ENCODE peak calls at places on chromosomes 13 and 19, in seven cellular contexts. U is esophagus squamous epithelium, X is lower lobe of right lung, Q is cardiac fibroblast, A is fibroblast of lung, M is HepG2, F is ascending aorta. R is an unnamed sample.

GRCh38 chr19:10305139-10305806 is 4.3 kb downstream of the ZGLP1 start:
- DNase-seq in U (no peak), X (peak), Q (no peak), A (peak), M (no peak), F (no peak), R (no peak)

GRCh38 chr13:94073006-94073744 is 406.3 kb downstream of the DCT start:
- DNase-seq in U (no peak), X (no peak), Q (peak), A (peak), M (no peak), F (no peak), R (peak)

GRCh38 chr19:3604987-3605343 is 1.7 kb downstream of the TBXA2R start:
- DNase-seq in U (no peak), X (no peak), Q (no peak), A (no peak), M (no peak), F (no peak), R (no peak)

GRCh38 chr13:82011355-82011754 is 1670.4 kb upstream of the SPRY2 start:
- DNase-seq in U (no peak), X (no peak), Q (no peak), A (no peak), M (no peak), F (no peak), R (no peak)

GRCh38 chr19:4768934-4769777 is 22.4 kb upstream of the FEM1A start:
- DNase-seq in U (no peak), X (peak), Q (peak), A (peak), M (peak), F (no peak), R (peak)

GRCh38 chr19:34430738-34431625 is 2.8 kb downstream of the UBA2 start:
- DNase-seq in U (no peak), X (no peak), Q (peak), A (peak), M (peak), F (no peak), R (no peak)

GRCh38 chr19:9381367-9381785 is 18.6 kb downstream of the ZNF177 start:
- DNase-seq in U (no peak), X (no peak), Q (peak), A (no peak), M (no peak), F (no peak), R (no peak)

GRCh38 chr19:13873776-13874515 is 3.0 kb upstream of the NANOS3 start:
- DNase-seq in U (no peak), X (no peak), Q (no peak), A (no peak), M (no peak), F (no peak), R (no peak)

GRCh38 chr19:30046522-30046921 is 104.5 kb downstream of the URI1 start:
- DNase-seq in U (no peak), X (no peak), Q (peak), A (peak), M (no peak), F (no peak), R (no peak)

GRCh38 chr13:107216046-107216715 is 648.2 kb upstream of the ARGLU1 start:
- DNase-seq in U (no peak), X (no peak), Q (no peak), A (no peak), M (no peak), F (no peak), R (no peak)

GRCh38 chr13:109494955-109495354 is 291.4 kb downstream of the IRS2 start:
- DNase-seq in U (no peak), X (no peak), Q (peak), A (peak), M (no peak), F (no peak), R (peak)

GRCh38 chr13:99320693-99321481 is 13.7 kb upstream of the GPR183 start:
- DNase-seq in U (no peak), X (no peak), Q (peak), A (peak), M (no peak), F (no peak), R (peak)

GRCh38 chr13:88736026-88736425 is 1064.9 kb downstream of the SLITRK5 start:
- DNase-seq in U (no peak), X (no peak), Q (no peak), A (no peak), M (no peak), F (no peak), R (no peak)

GRCh38 chr13:22736084-22736767 is 444.6 kb upstream of the SGCG start:
- DNase-seq in U (no peak), X (no peak), Q (no peak), A (no peak), M (no peak), F (no peak), R (no peak)

GRCh38 chr13:72390909-72391308 is 336.5 kb downstream of the MZT1 start:
- DNase-seq in U (no peak), X (no peak), Q (peak), A (peak), M (peak), F (no peak), R (no peak)

GRCh38 chr13:112664501-112665203 is 25.2 kb upstream of the ATP11A start:
- DNase-seq in U (no peak), X (peak), Q (peak), A (no peak), M (no peak), F (no peak), R (no peak)

GRCh38 chr19:3593156-3593555 is 7.9 kb downstream of the GIPC3 start:
- DNase-seq in U (no peak), X (no peak), Q (no peak), A (no peak), M (no peak), F (no peak), R (no peak)

GRCh38 chr19:38433268-38433733 is at the start of gene RYR1:
- DNase-seq in U (no peak), X (peak), Q (no peak), A (peak), M (no peak), F (no peak), R (no peak)

GRCh38 chr13:104597554-104598240 is 1531.5 kb upstream of the SLC10A2 start:
- DNase-seq in U (no peak), X (no peak), Q (no peak), A (peak), M (no peak), F (no peak), R (no peak)

GRCh38 chr13:66225071-66225470 is 1005.1 kb downstream of the PCDH9 start:
- DNase-seq in U (no peak), X (no peak), Q (no peak), A (no peak), M (no peak), F (no peak), R (no peak)

GRCh38 chr13:41458187-41458938 is 1.0 kb downstream of the RGCC start:
- DNase-seq in U (peak), X (peak), Q (no peak), A (peak), M (no peak), F (no peak), R (no peak)

GRCh38 chr19:11767633-11768133 is 883 bp downstream of the ZNF441 start:
- DNase-seq in U (no peak), X (peak), Q (peak), A (peak), M (peak), F (peak), R (no peak)

GRCh38 chr19:14475251-14476073 is at the start of gene PTGER1:
- DNase-seq in U (no peak), X (no peak), Q (peak), A (peak), M (no peak), F (no peak), R (no peak)

GRCh38 chr13:51221674-51222509 is at the start of gene FAM124A:
- DNase-seq in U (no peak), X (peak), Q (no peak), A (peak), M (no peak), F (no peak), R (no peak)

GRCh38 chr13:36880961-36881360 is 39.1 kb downstream of the SMAD9 start:
- DNase-seq in U (no peak), X (no peak), Q (peak), A (peak), M (no peak), F (no peak), R (peak)

GRCh38 chr13:42762917-42763316 is 18.5 kb upstream of the FAM216B start:
- DNase-seq in U (no peak), X (no peak), Q (peak), A (peak), M (no peak), F (no peak), R (peak)

GRCh38 chr13:51643114-51643881 is 59.0 kb downstream of the WDFY2 start:
- DNase-seq in U (no peak), X (no peak), Q (peak), A (peak), M (peak), F (no peak), R (peak)

GRCh38 chr13:75635621-75636338 is at the start of gene LMO7:
- DNase-seq in U (no peak), X (peak), Q (peak), A (peak), M (peak), F (no peak), R (no peak)

GRCh38 chr13:113971471-113972231 is 2.2 kb downstream of the C13orf46 start:
- DNase-seq in U (no peak), X (peak), Q (no peak), A (no peak), M (no peak), F (no peak), R (no peak)

GRCh38 chr13:99003851-99004471 is 26.1 kb upstream of the DOCK9 start:
- DNase-seq in U (no peak), X (no peak), Q (no peak), A (no peak), M (no peak), F (no peak), R (no peak)

GRCh38 chr13:98290261-98290660 is 113.2 kb upstream of the RNF113B start:
- DNase-seq in U (no peak), X (no peak), Q (no peak), A (no peak), M (no peak), F (no peak), R (no peak)

GRCh38 chr19:13762635-13763235 is 1.6 kb upstream of the MRI1 start:
- DNase-seq in U (no peak), X (no peak), Q (no peak), A (no peak), M (no peak), F (no peak), R (no peak)

GRCh38 chr19:23116802-23117571 is at the start of gene ZNF730:
- DNase-seq in U (no peak), X (peak), Q (peak), A (peak), M (no peak), F (no peak), R (peak)

GRCh38 chr19:21604351-21604926 is 99.0 kb downstream of the ZNF429 start:
- DNase-seq in U (no peak), X (no peak), Q (peak), A (peak), M (no peak), F (no peak), R (no peak)

GRCh38 chr19:35901055-35901644 is 810 bp upstream of the NFKBID start:
- DNase-seq in U (no peak), X (no peak), Q (peak), A (peak), M (no peak), F (no peak), R (peak)

GRCh38 chr19:39997595-39998216 is 846 bp downstream of the ZNF546 start:
- DNase-seq in U (no peak), X (no peak), Q (no peak), A (peak), M (peak), F (no peak), R (no peak)

GRCh38 chr13:109271991-109272454 is 514.4 kb downstream of the IRS2 start:
- DNase-seq in U (no peak), X (no peak), Q (peak), A (peak), M (no peak), F (no peak), R (no peak)

GRCh38 chr19:38647966-38648788 is 728 bp downstream of the ACTN4 start:
- DNase-seq in U (no peak), X (no peak), Q (no peak), A (no peak), M (no peak), F (no peak), R (no peak)

GRCh38 chr13:97240789-97241734 is 18.9 kb downstream of the MBNL2 start:
- DNase-seq in U (no peak), X (no peak), Q (no peak), A (no peak), M (no peak), F (no peak), R (no peak)

DNA sequence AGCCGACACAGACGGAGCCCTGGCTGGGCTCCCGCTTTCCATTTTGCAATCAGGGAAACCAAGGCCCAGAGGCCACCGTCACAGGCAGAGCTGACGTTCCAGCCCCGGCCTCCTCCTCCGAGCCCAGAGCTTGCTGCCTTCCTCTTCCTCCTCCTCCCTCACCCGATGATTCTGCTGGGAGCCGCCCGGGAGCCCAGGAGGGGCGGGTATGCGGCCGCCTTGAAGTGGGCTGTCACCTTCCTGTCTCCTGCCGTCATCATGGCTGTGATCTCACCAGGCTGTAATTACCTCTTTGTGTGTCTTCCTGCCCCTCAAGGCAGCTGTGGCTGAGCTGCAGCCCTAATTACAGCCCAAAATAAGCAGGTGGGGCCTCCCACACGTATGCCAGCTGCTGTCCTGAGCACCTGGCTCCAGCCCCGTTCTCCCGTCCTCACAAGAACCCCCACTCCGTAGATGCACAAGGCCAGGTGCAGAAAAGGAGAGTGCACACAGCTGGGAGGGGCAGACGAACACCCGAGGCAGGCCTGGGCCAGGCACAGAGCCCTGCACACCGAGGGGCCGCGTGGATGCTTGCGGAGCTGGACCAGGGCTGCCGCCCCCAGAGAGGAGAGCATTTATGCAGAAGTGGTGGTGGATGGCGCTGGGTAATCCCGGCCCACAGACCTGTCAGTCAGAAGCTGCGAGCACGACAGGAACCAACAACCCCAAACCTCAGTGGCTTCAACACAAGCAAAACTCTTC is 4.0 kb downstream of the TPGS1 start:
- DNase-seq in U (no peak), X (no peak), Q (peak), A (peak), M (no peak), F (no peak), R (no peak)
- H3K4me3 ChIP-seq in U (peak), X (peak), Q (no peak), A (no peak), M (no peak), F (no peak), R (no peak)

DNA sequence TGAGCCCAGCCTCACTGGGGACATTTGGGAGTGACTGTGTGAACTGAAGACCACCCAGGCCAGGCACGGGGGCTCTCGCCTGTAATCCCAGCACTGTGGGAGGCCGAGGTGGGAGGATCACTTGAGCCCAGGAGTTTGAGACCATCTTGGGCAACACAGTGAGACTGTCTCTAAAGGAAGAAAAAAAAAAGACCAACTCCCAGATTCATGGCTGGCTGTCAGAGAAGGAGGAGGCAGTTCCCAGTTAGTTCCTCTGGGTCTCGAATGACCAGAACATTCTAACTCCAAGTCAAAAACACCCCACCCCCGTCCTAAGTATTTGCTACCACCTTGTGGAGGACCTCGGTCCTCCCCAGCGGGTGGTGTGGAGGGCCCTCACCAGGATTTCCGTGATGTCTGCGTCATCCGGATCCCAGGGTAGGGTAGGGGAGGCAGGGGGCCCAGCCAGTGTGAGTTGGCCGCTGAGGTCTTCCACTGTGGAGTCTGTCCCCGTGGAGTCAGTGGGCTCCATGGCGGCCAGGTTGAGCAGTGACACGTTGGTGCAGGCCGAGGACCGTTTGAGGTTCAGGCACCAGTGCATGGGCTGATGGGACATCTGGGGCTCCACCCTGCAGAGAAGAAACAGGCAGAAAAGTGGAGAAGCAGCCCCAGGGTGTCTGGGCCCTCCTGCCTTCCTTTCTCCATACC is 1.3 kb downstream of the TSKS start:
- DNase-seq in U (no peak), X (no peak), Q (peak), A (peak), M (peak), F (no peak), R (no peak)
- TF ChIP-seq CTCF in U (no peak), X (peak), Q (peak), A (no peak), M (peak), F (peak), R (peak)

GRCh38 chr19:17796013-17796837 is 1.3 kb downstream of the B3GNT3 start:
- DNase-seq in U (no peak), X (no peak), Q (no peak), A (no peak), M (peak), F (no peak), R (no peak)

GRCh38 chr19:17796838-17797168 is 1.9 kb downstream of the B3GNT3 start:
- DNase-seq in U (no peak), X (no peak), Q (no peak), A (no peak), M (no peak), F (no peak), R (no peak)

GRCh38 chr19:17795495-17795856 is 538 bp downstream of the B3GNT3 start:
- DNase-seq in U (no peak), X (no peak), Q (no peak), A (no peak), M (no peak), F (no peak), R (no peak)

GRCh38 chr19:17794731-17795494 is at the start of gene B3GNT3:
- DNase-seq in U (no peak), X (peak), Q (peak), A (no peak), M (peak), F (no peak), R (no peak)

DNA sequence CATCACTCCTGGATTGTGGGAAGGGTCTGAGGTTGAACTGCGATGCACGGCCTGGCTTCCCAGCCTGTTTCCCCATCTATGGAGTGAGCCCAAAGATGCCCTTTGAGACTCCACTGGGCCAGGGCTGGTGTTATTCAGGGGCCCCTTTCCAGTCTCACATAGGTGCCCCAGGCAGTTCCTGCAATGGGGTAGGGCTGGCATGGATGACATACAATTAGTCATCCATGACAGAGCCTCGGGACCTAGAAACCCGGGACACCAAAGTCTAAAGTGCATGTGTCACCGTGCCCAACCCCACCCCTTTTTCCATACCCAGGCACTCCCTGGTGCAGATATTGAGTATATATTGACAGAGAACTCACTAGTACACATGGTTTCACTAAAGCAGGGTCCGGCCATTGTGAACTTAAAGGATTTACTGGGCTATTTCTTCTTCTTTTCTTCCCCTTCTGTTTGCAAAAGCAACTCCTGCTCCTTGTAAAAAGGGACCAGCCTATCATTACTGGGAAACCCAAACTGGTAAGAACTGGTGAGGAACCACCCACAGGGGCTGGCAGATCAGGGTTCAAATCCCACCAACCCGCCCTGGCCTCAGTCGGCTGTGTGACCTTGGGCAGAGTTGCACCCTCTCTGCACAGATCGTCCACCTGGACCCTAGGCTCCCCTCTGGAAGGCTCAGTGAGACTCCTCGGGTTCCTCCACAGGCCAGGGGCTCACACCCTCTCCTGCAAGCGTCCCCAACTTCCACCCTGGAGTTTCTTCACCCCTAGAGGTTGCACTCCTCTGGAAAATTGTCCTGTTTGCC is 2.7 kb downstream of the B3GNT3 start:
- DNase-seq in U (no peak), X (no peak), Q (peak), A (no peak), M (peak), F (no peak), R (no peak)
- H3K4me3 ChIP-seq in U (no peak), X (no peak), Q (no peak), A (no peak), M (no peak), F (no peak), R (no peak)

GRCh38 chr19:33245948-33246728 is 20.5 kb upstream of the SLC7A10 start:
- DNase-seq in U (no peak), X (peak), Q (no peak), A (no peak), M (no peak), F (no peak), R (no peak)
- TF ChIP-seq CTCF in U (no peak), X (peak), Q (peak), A (peak), M (peak), F (no peak), R (peak)

GRCh38 chr19:7505682-7506384 is 10.1 kb upstream of the ZNF358 start:
- DNase-seq in U (no peak), X (no peak), Q (no peak), A (no peak), M (no peak), F (no peak), R (no peak)

GRCh38 chr19:7505288-7505681 is 10.6 kb upstream of the ZNF358 start:
- DNase-seq in U (no peak), X (no peak), Q (no peak), A (no peak), M (no peak), F (no peak), R (no peak)

GRCh38 chr19:7504684-7505083 is 11.2 kb upstream of the ZNF358 start:
- DNase-seq in U (no peak), X (no peak), Q (no peak), A (no peak), M (no peak), F (no peak), R (no peak)

GRCh38 chr19:7507884-7508283 is 8.0 kb upstream of the ZNF358 start:
- DNase-seq in U (no peak), X (peak), Q (peak), A (peak), M (peak), F (peak), R (no peak)

GRCh38 chr19:7506385-7507328 is 9.2 kb upstream of the ZNF358 start:
- DNase-seq in U (peak), X (peak), Q (peak), A (peak), M (peak), F (peak), R (no peak)
- H3K4me3 ChIP-seq in U (no peak), X (no peak), Q (no peak), A (no peak), M (no peak), F (no peak), R (no peak)

GRCh38 chr19:37362733-37363132 is 8.2 kb upstream of the ZNF527 start:
- DNase-seq in U (no peak), X (no peak), Q (peak), A (no peak), M (peak), F (no peak), R (no peak)
- TF ChIP-seq CTCF in U (no peak), X (no peak), Q (peak), A (no peak), M (peak), F (no peak), R (no peak)

R was measured in BJ.